ENCODE peak calls at places on chromosome 5, in four cellular contexts. F is IMR-90, M is K562, E is endodermal cell. L is an unnamed sample. For H3K27me3, the result is how much of the 10 kb centered on the place peaks cover.

GRCh38 chr5:135729582-135729879 is 104.9 kb upstream of the SLC25A48 start:
- DNase-seq in M (no peak), F (no peak), E (no peak), L (peak)

GRCh38 chr5:80101993-80102392 is 66.8 kb downstream of the THBS4 start:
- DNase-seq in F (no peak), M (no peak), E (no peak), L (no peak)

GRCh38 chr5:159178978-159179377 is 30.4 kb downstream of the RNF145 start:
- DNase-seq in E (no peak), F (peak), M (peak), L (peak)

GRCh38 chr5:36502608-36503007 is 103.8 kb upstream of the SLC1A3 start:
- DNase-seq in E (no peak), F (peak), M (no peak), L (peak)

GRCh38 chr5:159518361-159518760 is 188.1 kb upstream of the IL12B start:
- DNase-seq in F (peak), E (no peak), M (no peak), L (peak)

GRCh38 chr5:81350507-81350906 is 43.4 kb downstream of the ACOT12 start:
- DNase-seq in E (no peak), M (no peak), F (no peak), L (no peak)

GRCh38 chr5:171433352-171433698 is 13.9 kb downstream of the FGF18 start:
- DNase-seq in M (peak), F (no peak), E (no peak), L (no peak)

GRCh38 chr5:14134771-14135170 is 8.4 kb upstream of the TRIO start:
- DNase-seq in E (no peak), F (no peak), M (no peak), L (no peak)

GRCh38 chr5:122151640-122152039 is 22.3 kb downstream of the ZNF474 start:
- DNase-seq in F (peak), M (no peak), E (no peak), L (peak)

GRCh38 chr5:141172381-141173204 is at the start of gene PCDHB7:
- DNase-seq in F (peak), M (peak), E (peak), L (no peak)
- TF ChIP-seq CTCF in F (peak), M (peak), E (peak), L (peak)

GRCh38 chr5:157506981-157507780 is 47.2 kb downstream of the NIPAL4 start:
- DNase-seq in E (no peak), F (peak), M (no peak), L (peak)
- H3K4me3 ChIP-seq in E (no peak), F (no peak), M (no peak), L (no peak)

GRCh38 chr5:31193591-31194457 is at the start of gene CDH6:
- DNase-seq in E (peak), F (peak), M (no peak), L (peak)
- H3K27me3 ChIP-seq in E (half or more), F (under half), M (under half), L (under half)

DNA sequence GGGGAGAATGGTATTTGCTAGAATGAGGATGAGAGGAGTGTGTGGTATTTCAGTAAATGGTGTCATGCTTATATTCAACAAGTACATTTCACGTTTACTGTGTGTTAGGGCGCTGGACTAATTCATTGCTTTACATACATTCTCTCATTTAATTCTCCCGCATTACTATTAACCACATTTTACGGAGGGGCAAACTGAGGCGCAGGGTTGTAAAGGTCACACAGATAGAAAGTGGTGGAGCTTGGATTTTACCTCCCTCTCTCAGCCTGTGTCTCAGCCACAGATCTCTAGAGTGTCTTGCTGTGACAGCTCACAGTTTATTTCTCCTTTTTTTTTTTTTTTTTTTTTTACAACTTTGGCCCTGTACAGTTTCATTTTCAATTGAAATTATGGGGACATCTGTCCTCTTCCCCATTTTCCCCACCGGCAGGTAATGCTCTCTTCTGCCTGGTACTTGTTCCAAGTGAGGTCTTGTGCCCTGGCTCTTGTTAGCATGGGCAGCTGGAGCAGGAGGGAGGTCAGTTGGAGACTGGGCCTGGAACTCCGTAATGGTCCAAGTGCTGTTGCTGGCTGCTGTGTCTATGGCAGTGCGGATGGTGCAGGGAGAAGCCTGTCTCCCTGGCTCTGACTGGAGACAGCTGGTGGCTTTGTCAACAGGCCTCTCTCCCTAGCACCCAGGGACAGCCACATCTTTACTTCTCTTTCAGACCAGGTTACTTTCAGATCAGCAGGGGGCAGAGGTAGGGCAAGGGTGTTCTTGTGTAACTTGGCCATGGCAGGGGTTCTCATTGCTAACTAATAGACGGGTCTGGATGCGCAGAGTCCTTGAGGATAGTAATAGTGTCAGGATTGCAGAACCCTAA is 20.5 kb upstream of the NDST1 start:
- DNase-seq in F (peak), M (peak), E (no peak), L (peak)
- TF ChIP-seq CTCF in F (peak), M (peak), E (no peak), L (peak)

L was measured in bronchial epithelial cell.